ENCODE peak calls at places on chromosomes 3 and 15, in ten cellular contexts. C, I, W, K, U, T, M, Y, J and R are unnamed samples.

GRCh38 chr15:71565636-71566160 is 244.7 kb upstream of the NR2E3 start:
- DNase-seq in C (no peak), J (no peak), I (no peak), W (no peak), M (no peak), Y (no peak), U (no peak), K (no peak), T (no peak), R (no peak)

GRCh38 chr15:80561500-80561899 is 133.6 kb upstream of the ABHD17C start:
- DNase-seq in K (no peak), Y (no peak), I (no peak), U (no peak), W (no peak), M (no peak), J (peak), C (no peak), T (peak), R (no peak)

GRCh38 chr3:107346559-107346958 is 30.7 kb upstream of the CCDC54 start:
- DNase-seq in K (no peak), J (no peak), M (no peak), U (no peak), C (no peak), I (no peak), T (no peak), W (no peak), Y (no peak), R (no peak)

GRCh38 chr3:157416347-157417087 is 20.1 kb upstream of the PTX3 start:
- DNase-seq in C (no peak), T (no peak), M (no peak), J (no peak), U (no peak), Y (no peak), K (no peak), I (no peak), W (no peak), R (no peak)

GRCh38 chr15:51097553-51098330 is 3.0 kb upstream of the TNFAIP8L3 start:
- DNase-seq in Y (no peak), C (peak), W (no peak), M (no peak), T (peak), I (no peak), U (no peak), K (no peak), J (peak), R (no peak)

GRCh38 chr15:57146394-57147140 is 228.1 kb downstream of the TCF12 start:
- DNase-seq in U (peak), C (peak), J (peak), T (peak), W (peak), M (no peak), I (no peak), K (peak), Y (no peak), R (no peak)

GRCh38 chr3:99084825-99085224 is 183.3 kb upstream of the DCBLD2 start:
- DNase-seq in U (no peak), K (no peak), T (peak), Y (no peak), J (no peak), C (peak), I (no peak), M (no peak), W (no peak), R (peak)

GRCh38 chr15:57861805-57862586 is 155.5 kb downstream of the POLR2M start:
- DNase-seq in K (no peak), C (peak), M (no peak), Y (no peak), W (no peak), T (peak), J (peak), I (no peak), U (no peak), R (peak)

GRCh38 chr3:62229908-62230307 is 143.4 kb downstream of the FEZF2 start:
- DNase-seq in C (no peak), Y (no peak), I (no peak), J (no peak), U (no peak), M (no peak), T (no peak), K (no peak), W (peak), R (peak)

GRCh38 chr3:51622402-51622801 is 48.6 kb upstream of the TEX264 start:
- DNase-seq in J (peak), M (no peak), Y (no peak), K (no peak), U (no peak), I (no peak), T (peak), C (peak), W (no peak), R (no peak)

GRCh38 chr3:134375542-134376384 is 1.5 kb upstream of the AMOTL2 start:
- DNase-seq in J (no peak), C (no peak), I (no peak), T (no peak), Y (no peak), M (no peak), K (no peak), W (no peak), U (peak), R (no peak)

GRCh38 chr15:93460717-93461116 is 371.7 kb upstream of the RGMA start:
- DNase-seq in M (no peak), U (no peak), Y (no peak), K (no peak), W (no peak), T (no peak), C (peak), I (no peak), J (no peak), R (no peak)

GRCh38 chr15:70535071-70535954 is 228.0 kb downstream of the UACA start:
- DNase-seq in J (no peak), T (no peak), Y (no peak), W (no peak), K (no peak), U (peak), I (no peak), M (no peak), C (no peak), R (no peak)

GRCh38 chr15:65304393-65305143 is at the start of gene RNU5B-1:
- DNase-seq in Y (no peak), W (peak), T (peak), C (peak), K (peak), J (peak), U (peak), I (peak), M (peak), R (peak)

GRCh38 chr15:75025102-75025501 is 1.7 kb downstream of the PPCDC start:
- DNase-seq in U (no peak), I (no peak), K (no peak), C (no peak), J (no peak), T (no peak), Y (no peak), M (no peak), W (no peak), R (no peak)

GRCh38 chr3:186640473-186640818 is 247 bp downstream of the FETUB start:
- DNase-seq in C (peak), U (no peak), Y (peak), K (no peak), W (peak), I (no peak), T (no peak), M (no peak), J (peak), R (no peak)

GRCh38 chr3:44365952-44366351 is 27.4 kb downstream of the TCAIM start:
- DNase-seq in Y (no peak), I (no peak), C (no peak), M (no peak), J (no peak), K (no peak), U (no peak), W (no peak), T (no peak), R (no peak)

GRCh38 chr15:41506796-41507341 is 6.8 kb downstream of the LTK start:
- DNase-seq in Y (no peak), C (no peak), U (no peak), W (no peak), J (no peak), K (no peak), T (no peak), M (no peak), I (no peak), R (no peak)

GRCh38 chr3:8755564-8756237 is 13.7 kb downstream of the OXTR start:
- DNase-seq in C (no peak), M (no peak), J (no peak), U (no peak), I (no peak), K (no peak), W (no peak), T (no peak), Y (no peak), R (no peak)

GRCh38 chr3:89742546-89742945 is 635.1 kb downstream of the EPHA3 start:
- DNase-seq in J (no peak), U (no peak), W (no peak), K (no peak), I (no peak), C (no peak), T (no peak), M (no peak), Y (no peak), R (no peak)

GRCh38 chr3:106609666-106610301 is 741.0 kb upstream of the CBLB start:
- DNase-seq in W (peak), T (peak), J (peak), I (peak), Y (no peak), M (peak), K (peak), C (peak), U (peak), R (peak)

GRCh38 chr3:22887664-22888291 is 315.3 kb upstream of the UBE2E2 start:
- DNase-seq in K (no peak), I (no peak), M (no peak), T (peak), Y (no peak), C (peak), W (peak), J (peak), U (peak), R (no peak)

GRCh38 chr3:78398401-78398800 is 1358.5 kb downstream of the ROBO2 start:
- DNase-seq in K (no peak), I (no peak), J (no peak), Y (no peak), U (no peak), M (no peak), C (no peak), W (no peak), T (no peak), R (no peak)

GRCh38 chr3:71299160-71299559 is 284.4 kb downstream of the FOXP1 start:
- DNase-seq in I (no peak), M (no peak), T (no peak), J (no peak), Y (no peak), W (no peak), K (no peak), U (no peak), C (no peak), R (no peak)

GRCh38 chr3:175728566-175728965 is 869.4 kb downstream of the NAALADL2 start:
- DNase-seq in U (no peak), W (no peak), T (no peak), I (no peak), J (no peak), M (no peak), C (no peak), K (no peak), Y (no peak), R (no peak)

GRCh38 chr3:155130001-155130400 is 49.9 kb downstream of the MME start:
- DNase-seq in Y (no peak), T (peak), M (no peak), I (no peak), W (no peak), J (peak), K (no peak), U (no peak), C (no peak), R (no peak)

GRCh38 chr3:38647217-38647970 is 2.1 kb downstream of the SCN5A start:
- DNase-seq in I (no peak), C (no peak), U (no peak), Y (no peak), T (no peak), M (no peak), W (no peak), K (no peak), J (no peak), R (no peak)

GRCh38 chr3:86865506-86865905 is 125.4 kb downstream of the VGLL3 start:
- DNase-seq in K (no peak), Y (no peak), I (no peak), U (no peak), C (peak), M (no peak), W (no peak), J (peak), T (peak), R (no peak)

GRCh38 chr3:64995857-64996564 is 308.2 kb upstream of the ADAMTS9 start:
- DNase-seq in U (no peak), I (no peak), C (peak), Y (no peak), T (peak), W (no peak), K (peak), J (peak), M (no peak), R (no peak)

GRCh38 chr15:70932397-70932796 is 39.8 kb downstream of the LRRC49 start:
- DNase-seq in M (no peak), C (no peak), K (no peak), U (no peak), W (no peak), Y (no peak), J (no peak), I (no peak), T (no peak), R (no peak)

GRCh38 chr3:126135398-126136076 is 44.8 kb downstream of the ALDH1L1 start:
- DNase-seq in J (no peak), C (no peak), Y (no peak), M (no peak), W (no peak), U (peak), K (no peak), I (peak), T (no peak), R (no peak)

GRCh38 chr15:58065011-58065444 is 483 bp downstream of the ALDH1A2 start:
- DNase-seq in U (peak), J (no peak), I (peak), Y (no peak), C (no peak), M (no peak), W (peak), K (peak), T (no peak), R (no peak)

GRCh38 chr15:40340740-40341400 is at the start of gene CCDC9B:
- DNase-seq in K (peak), W (peak), C (peak), Y (peak), I (peak), U (peak), M (peak), T (peak), J (peak), R (no peak)

GRCh38 chr3:186824430-186825139 is 17.9 kb upstream of the ADIPOQ start:
- DNase-seq in C (no peak), K (no peak), U (no peak), Y (no peak), I (no peak), J (no peak), T (no peak), W (peak), M (no peak), R (no peak)

GRCh38 chr15:39127925-39128617 is 452.8 kb upstream of the THBS1 start:
- DNase-seq in T (peak), U (peak), J (peak), C (peak), K (no peak), W (peak), Y (no peak), I (no peak), M (no peak), R (peak)

GRCh38 chr15:45653702-45654424 is 19.0 kb downstream of the SQOR start:
- DNase-seq in W (no peak), T (peak), J (no peak), Y (no peak), K (no peak), M (no peak), U (no peak), I (no peak), C (no peak), R (no peak)

GRCh38 chr15:45648521-45649200 is 13.8 kb downstream of the SQOR start:
- DNase-seq in T (peak), W (no peak), K (no peak), J (peak), Y (no peak), U (no peak), M (no peak), C (peak), I (peak), R (no peak)

GRCh38 chr15:45647828-45648227 is 13.0 kb downstream of the SQOR start:
- DNase-seq in Y (no peak), W (no peak), J (no peak), U (no peak), T (no peak), M (no peak), I (no peak), K (no peak), C (no peak), R (no peak)

GRCh38 chr15:45654749-45655148 is 19.9 kb downstream of the SQOR start:
- DNase-seq in Y (no peak), U (no peak), T (no peak), K (no peak), J (no peak), I (no peak), W (no peak), M (no peak), C (no peak), R (no peak)

GRCh38 chr15:45650889-45651525 is 16.2 kb downstream of the SQOR start:
- DNase-seq in Y (no peak), T (no peak), W (no peak), J (no peak), M (no peak), C (no peak), K (no peak), U (no peak), I (no peak), R (no peak)
- H3K4me3 ChIP-seq in Y (no peak), T (no peak), W (no peak), J (no peak), M (no peak), C (no peak), K (no peak), U (no peak), I (no peak), R (no peak)

GRCh38 chr15:62802612-62803011 is 239.9 kb upstream of the TPM1 start:
- DNase-seq in U (no peak), M (no peak), C (no peak), K (no peak), I (no peak), W (no peak), J (no peak), Y (no peak), T (no peak), R (no peak)
- TF ChIP-seq CTCF in U (no peak), M (no peak), C (no peak), K (no peak), I (no peak), W (no peak), J (no peak), Y (no peak), T (no peak), R (no peak)

DNA sequence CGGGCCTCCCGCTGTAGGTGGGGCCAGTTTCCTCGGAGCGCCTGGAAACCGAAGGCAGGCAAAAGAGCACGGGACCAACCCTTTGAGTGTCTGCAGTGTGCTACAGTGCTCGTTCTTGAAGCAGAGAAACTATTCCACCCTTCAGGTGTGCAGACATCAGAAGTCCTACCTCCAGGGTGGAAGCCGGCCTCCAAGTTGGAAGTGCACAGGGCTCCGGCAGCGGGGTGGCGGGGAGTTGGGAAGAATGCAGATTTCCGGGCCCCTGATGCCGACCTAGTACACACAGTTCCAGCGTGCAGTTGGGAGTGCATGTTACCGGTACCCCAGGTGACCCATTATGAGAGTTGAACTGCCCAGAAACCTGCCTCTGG is 3.0 kb downstream of the KLF13 start:
- DNase-seq in T (no peak), K (no peak), J (no peak), U (no peak), C (no peak), M (no peak), Y (no peak), I (no peak), W (no peak), R (no peak)
- H3K4me3 ChIP-seq in T (peak), K (peak), J (peak), U (peak), C (no peak), M (peak), Y (peak), I (peak), W (peak), R (peak)

DNA sequence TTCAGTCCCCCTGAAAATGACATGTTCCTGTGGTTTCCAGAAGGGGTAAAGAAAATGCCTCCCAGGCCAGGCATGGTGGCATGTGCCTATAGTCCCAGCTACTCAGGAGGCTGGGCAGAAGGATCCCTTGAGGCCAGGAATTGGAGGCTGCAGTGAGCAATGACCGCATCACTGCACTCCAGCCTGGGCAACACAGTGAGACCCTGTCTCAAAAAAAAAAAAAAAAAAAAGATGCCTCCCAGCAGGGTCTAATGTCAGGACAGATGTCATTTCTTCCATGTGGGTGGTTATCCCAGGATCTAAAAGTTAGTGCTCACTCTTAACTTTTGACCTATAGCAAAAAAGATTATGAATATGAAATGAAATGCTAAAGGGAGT is 13.4 kb downstream of the LCMT2 start:
- DNase-seq in J (no peak), Y (no peak), M (no peak), K (no peak), U (no peak), T (no peak), W (no peak), C (no peak), I (no peak), R (no peak)
- TF ChIP-seq CTCF in J (no peak), Y (no peak), M (no peak), K (no peak), U (no peak), T (no peak), W (no peak), C (no peak), I (no peak), R (no peak)

GRCh38 chr3:66496731-66497130 is 4.1 kb downstream of the LRIG1 start:
- DNase-seq in Y (no peak), W (no peak), C (no peak), K (no peak), J (no peak), M (no peak), I (no peak), U (no peak), T (no peak), R (no peak)
- H3K4me3 ChIP-seq in Y (peak), W (peak), C (no peak), K (no peak), J (no peak), M (no peak), I (no peak), U (no peak), T (no peak), R (no peak)

GRCh38 chr15:90249123-90249863 is at the start of gene TTLL13:
- DNase-seq in T (peak), Y (peak), U (peak), J (peak), W (peak), I (peak), M (peak), C (peak), K (peak), R (peak)
- TF ChIP-seq CTCF in T (no peak), Y (no peak), U (no peak), J (no peak), W (no peak), I (no peak), M (no peak), C (no peak), K (no peak), R (no peak)